ENCODE peak calls at places on chromosome 9, in nine cellular contexts. A is MM.1S; O is cardiac muscle cell; K is GM23248; I is astrocyte; B is gastrocnemius medialis; M is PC-3; F is stomach; H is CD8-positive, alpha-beta T cell. X is an unnamed sample.

GRCh38 chr9:137514691-137515337 is 35.4 kb downstream of the PNPLA7 start:
- DNase-seq in A (no peak), O (no peak), K (no peak), I (no peak), B (no peak), M (no peak), F (no peak), H (no peak), X (no peak)

GRCh38 chr9:27528278-27528885 is 1.2 kb downstream of the MOB3B start:
- DNase-seq in A (no peak), O (peak; percentile 79), K (peak; percentile 62), I (peak; percentile 60), B (peak; percentile 71), M (no peak), F (peak; percentile 84), H (peak; percentile 17), X (peak; percentile 89)

GRCh38 chr9:89036862-89037261 is 45.6 kb downstream of the S1PR3 start:
- DNase-seq in A (no peak), O (no peak), K (no peak), I (no peak), B (no peak), M (no peak), F (no peak), H (no peak), X (no peak)

GRCh38 chr9:104993291-104993963 is 65.5 kb upstream of the ABCA1 start:
- DNase-seq in A (no peak), O (peak; percentile 91), K (peak; percentile 85), I (peak; percentile 90), B (peak; percentile 96), M (no peak), F (peak; percentile 52), H (no peak), X (peak; percentile 84)

GRCh38 chr9:108125541-108125940 is 636.0 kb upstream of the KLF4 start:
- DNase-seq in A (no peak), O (no peak), K (peak; percentile 6), I (no peak), B (no peak), M (no peak), F (no peak), H (no peak), X (no peak)

GRCh38 chr9:127358770-127359169 is 38.2 kb upstream of the SLC2A8 start:
- DNase-seq in A (no peak), O (no peak), K (no peak), I (no peak), B (no peak), M (no peak), F (no peak), H (no peak), X (no peak)

GRCh38 chr9:110208031-110208430 is at the start of gene C9orf152:
- DNase-seq in A (no peak), O (no peak), K (no peak), I (no peak), B (no peak), M (peak; percentile 52), F (peak; percentile 88), H (no peak), X (no peak)

GRCh38 chr9:83649080-83649479 is 26.1 kb downstream of the IDNK start:
- DNase-seq in A (peak; percentile 40), O (peak; percentile 48), K (peak; percentile 65), I (no peak), B (peak; percentile 60), M (peak; percentile 41), F (peak; percentile 74), H (peak; percentile 68), X (peak; percentile 68)

GRCh38 chr9:34783951-34784487 is 74.1 kb upstream of the CCL21 start:
- DNase-seq in A (no peak), O (no peak), K (no peak), I (no peak), B (no peak), M (no peak), F (no peak), H (no peak), X (no peak)

GRCh38 chr9:94031380-94031779 is 52.9 kb upstream of the PTPDC1 start:
- DNase-seq in A (no peak), O (no peak), K (peak; percentile 67), I (no peak), B (no peak), M (no peak), F (no peak), H (no peak), X (no peak)

GRCh38 chr9:98214811-98215210 is 22.4 kb upstream of the CORO2A start:
- DNase-seq in A (no peak), O (no peak), K (no peak), I (no peak), B (no peak), M (no peak), F (peak; percentile 55), H (no peak), X (no peak)

GRCh38 chr9:105054488-105054887 is 126.5 kb upstream of the ABCA1 start:
- DNase-seq in A (no peak), O (no peak), K (peak; percentile 76), I (peak; percentile 77), B (no peak), M (peak; percentile 68), F (no peak), H (no peak), X (peak; percentile 49)

GRCh38 chr9:112180387-112180881 is 5.3 kb upstream of the SUSD1 start:
- DNase-seq in A (no peak), O (no peak), K (peak; percentile 19), I (peak; percentile 62), B (no peak), M (peak; percentile 43), F (no peak), H (peak; percentile 24), X (peak; percentile 23)

GRCh38 chr9:87554177-87554940 is 56.7 kb downstream of the DAPK1 start:
- DNase-seq in A (no peak), O (no peak), K (peak; percentile 9), I (no peak), B (no peak), M (no peak), F (no peak), H (no peak), X (no peak)

GRCh38 chr9:2691626-2692025 is 25.7 kb upstream of the KCNV2 start:
- DNase-seq in A (no peak), O (no peak), K (peak; percentile 3), I (no peak), B (no peak), M (no peak), F (no peak), H (no peak), X (no peak)

GRCh38 chr9:3330792-3331420 is 194.9 kb downstream of the RFX3 start:
- DNase-seq in A (no peak), O (peak; percentile 32), K (peak; percentile 73), I (peak; percentile 82), B (no peak), M (peak; percentile 94), F (no peak), H (no peak), X (no peak)

GRCh38 chr9:116800885-116801284 is 113.8 kb downstream of the TRIM32 start:
- DNase-seq in A (no peak), O (no peak), K (no peak), I (no peak), B (no peak), M (no peak), F (no peak), H (no peak), X (no peak)

GRCh38 chr9:111851536-111851935 is 45.1 kb upstream of the UGCG start:
- DNase-seq in A (no peak), O (no peak), K (peak; percentile 33), I (no peak), B (no peak), M (peak; percentile 93), F (no peak), H (no peak), X (peak; percentile 50)

DNA sequence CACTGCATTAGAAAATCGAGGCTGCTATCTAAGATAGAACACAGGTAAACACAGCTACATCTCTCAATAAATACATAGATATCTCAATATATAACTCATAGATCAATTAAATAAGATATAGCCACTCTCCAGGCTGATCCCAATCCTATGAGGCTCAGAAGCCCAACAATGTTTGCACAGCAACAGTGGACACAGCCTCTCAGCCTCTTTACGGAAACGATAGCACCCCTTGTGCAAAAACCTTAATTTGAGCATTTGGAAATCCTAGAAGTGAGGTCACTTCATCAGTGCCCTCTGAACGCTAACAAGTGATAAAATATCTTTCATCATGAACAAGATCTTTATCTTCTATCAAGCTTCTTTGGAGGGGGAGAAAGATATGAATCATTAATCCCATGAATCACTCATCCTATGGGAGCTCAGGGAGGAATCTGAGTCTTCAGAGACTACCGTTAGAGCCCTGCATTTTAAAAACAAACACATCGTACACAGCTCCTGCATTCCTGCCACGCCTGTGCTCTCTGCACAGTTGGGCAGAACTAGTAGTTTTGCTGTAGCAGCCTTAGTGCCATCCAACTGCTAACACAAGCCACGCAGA is 71.4 kb downstream of the MED27 start:
- DNase-seq in A (no peak), O (no peak), K (peak; percentile 60), I (peak; percentile 52), B (no peak), M (peak; percentile 77), F (no peak), H (no peak), X (no peak)
- H3K4me1 ChIP-seq in A (no peaks in the 10 kb centered on the region), O (no peaks in the 10 kb centered on the region), K (peaks cover 19% of the 10 kb centered on the region), I (peaks cover 16% of the 10 kb centered on the region), B (peaks cover 39% of the 10 kb centered on the region), M (peaks cover 46% of the 10 kb centered on the region), F (peaks cover 28% of the 10 kb centered on the region), H (no peaks in the 10 kb centered on the region), X (peaks cover 10% of the 10 kb centered on the region)

GRCh38 chr9:113617550-113617949 is 154.0 kb downstream of the RGS3 start:
- DNase-seq in A (no peak), O (no peak), K (no peak), I (no peak), B (no peak), M (no peak), F (no peak), H (no peak), X (no peak)
- H3K4me1 ChIP-seq in A (no peaks in the 10 kb centered on the region), O (peaks cover 26% of the 10 kb centered on the region), K (peaks cover 49% of the 10 kb centered on the region), I (peaks cover 56% of the 10 kb centered on the region), B (peaks cover 26% of the 10 kb centered on the region), M (peaks cover 24% of the 10 kb centered on the region), F (peaks cover 67% of the 10 kb centered on the region), H (no peaks in the 10 kb centered on the region), X (peaks cover 36% of the 10 kb centered on the region)

DNA sequence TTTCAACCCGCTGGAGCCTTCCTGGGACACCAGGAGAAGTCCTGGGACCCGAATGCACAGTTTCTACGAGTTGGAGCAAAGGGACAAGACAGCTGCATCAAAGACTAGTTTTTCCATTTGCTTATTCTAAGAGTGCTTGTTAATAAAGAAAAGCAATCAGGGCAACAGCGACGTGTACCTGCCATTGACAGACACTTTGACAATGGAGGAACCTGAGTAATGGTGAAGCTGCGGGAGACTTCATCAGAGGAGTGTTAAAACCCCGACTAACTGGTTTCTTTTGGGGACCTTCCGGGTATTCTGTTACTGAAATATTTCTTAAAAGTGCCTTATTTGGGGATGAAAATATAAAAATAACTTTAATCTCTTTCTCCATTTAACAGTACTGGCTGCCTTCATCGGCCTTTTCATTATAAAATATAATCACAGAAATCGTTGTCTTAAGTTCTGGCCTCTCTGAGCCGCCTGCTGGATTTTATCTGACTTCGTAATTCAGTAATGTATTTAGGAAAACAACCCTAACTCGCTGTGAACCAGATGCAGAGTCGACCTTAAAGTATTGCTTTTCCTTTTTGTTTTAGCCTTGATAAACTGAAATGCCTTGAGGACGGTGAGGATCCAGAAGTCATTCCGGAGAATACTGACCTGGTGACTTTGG is 781 bp downstream of the SNAPC3 start:
- DNase-seq in A (peak; percentile 9), O (no peak), K (peak; percentile 77), I (no peak), B (no peak), M (peak; percentile 27), F (no peak), H (no peak), X (peak; percentile 32)
- H3K4me1 ChIP-seq in A (peaks cover 3% of the 10 kb centered on the region), O (peaks cover 11% of the 10 kb centered on the region), K (peaks cover 15% of the 10 kb centered on the region), I (peaks cover 10% of the 10 kb centered on the region), B (peaks cover 6% of the 10 kb centered on the region), M (peaks cover 16% of the 10 kb centered on the region), F (peaks cover 61% of the 10 kb centered on the region), H (peaks cover 22% of the 10 kb centered on the region), X (peaks cover 3% of the 10 kb centered on the region)

GRCh38 chr9:76729116-76729515 is 35.1 kb upstream of the PCA3 start:
- DNase-seq in A (peak; percentile 66), O (no peak), K (no peak), I (no peak), B (no peak), M (no peak), F (no peak), H (no peak), X (no peak)
- H3K4me1 ChIP-seq in A (peaks cover 20% of the 10 kb centered on the region), O (no peaks in the 10 kb centered on the region), K (no peaks in the 10 kb centered on the region), I (no peaks in the 10 kb centered on the region), B (no peaks in the 10 kb centered on the region), M (no peaks in the 10 kb centered on the region), F (peaks cover 11% of the 10 kb centered on the region), H (no peaks in the 10 kb centered on the region), X (no peaks in the 10 kb centered on the region)